ENCODE peak calls at places on chromosome 20, in five cellular contexts. O is foreskin fibroblast, X is Peyer's patch, R is transverse colon, B is AG10803. Q is an unnamed sample.

GRCh38 chr20:14879020-14879697 is 541.7 kb upstream of the FLRT3 start:
- DNase-seq in O (peak), R (no peak), B (peak), X (no peak), Q (no peak)

GRCh38 chr20:38001173-38001875 is 31.9 kb downstream of the TTI1 start:
- DNase-seq in O (peak), B (peak), R (no peak), X (no peak), Q (no peak)

GRCh38 chr20:34558320-34559202 is at the start of gene MAP1LC3A:
- DNase-seq in X (peak), B (peak), O (peak), R (peak), Q (peak)

GRCh38 chr20:4369798-4370124 is 351.9 kb upstream of the PRND start:
- DNase-seq in X (no peak), R (no peak), O (no peak), B (no peak), Q (no peak)

GRCh38 chr20:4663553-4663952 is 58.2 kb upstream of the PRND start:
- DNase-seq in X (no peak), B (no peak), O (no peak), R (no peak), Q (no peak)

GRCh38 chr20:58399926-58400325 is 10.9 kb downstream of the VAPB start:
- DNase-seq in X (no peak), O (no peak), B (no peak), R (no peak), Q (no peak)

GRCh38 chr20:21681219-21681931 is 24.1 kb upstream of the PAX1 start:
- DNase-seq in B (peak), O (no peak), R (no peak), X (no peak), Q (no peak)

GRCh38 chr20:20549699-20550098 is 162.7 kb downstream of the RALGAPA2 start:
- DNase-seq in B (peak), X (no peak), O (no peak), R (no peak), Q (no peak)

GRCh38 chr20:51532577-51533191 is 9.8 kb downstream of the NFATC2 start:
- DNase-seq in B (peak), O (peak), X (no peak), R (peak), Q (peak)

GRCh38 chr20:20137851-20138250 is 85.5 kb downstream of the CFAP61 start:
- DNase-seq in X (no peak), B (no peak), O (no peak), R (no peak), Q (no peak)

GRCh38 chr20:10430000-10430466 is 4.0 kb downstream of the MKKS start:
- DNase-seq in R (no peak), O (no peak), B (no peak), X (no peak), Q (no peak)

GRCh38 chr20:53087034-53087777 is 115.0 kb downstream of the TSHZ2 start:
- DNase-seq in B (peak), O (no peak), R (no peak), X (no peak), Q (no peak)

GRCh38 chr20:4130404-4131189 is 115.2 kb upstream of the RNF24 start:
- DNase-seq in R (no peak), B (peak), X (no peak), O (peak), Q (no peak)

GRCh38 chr20:35616465-35617396 is 1.1 kb downstream of the SPAG4 start:
- DNase-seq in O (peak), B (peak), X (peak), R (peak), Q (peak)

GRCh38 chr20:35618372-35619131 is 2.9 kb downstream of the SPAG4 start:
- DNase-seq in X (no peak), B (peak), O (no peak), R (no peak), Q (peak)

GRCh38 chr20:35618032-35618371 is 2.4 kb downstream of the SPAG4 start:
- DNase-seq in B (no peak), O (no peak), R (no peak), X (no peak), Q (no peak)

GRCh38 chr20:35617397-35618031 is 1.9 kb downstream of the SPAG4 start:
- DNase-seq in O (peak), R (peak), B (peak), X (peak), Q (peak)

DNA sequence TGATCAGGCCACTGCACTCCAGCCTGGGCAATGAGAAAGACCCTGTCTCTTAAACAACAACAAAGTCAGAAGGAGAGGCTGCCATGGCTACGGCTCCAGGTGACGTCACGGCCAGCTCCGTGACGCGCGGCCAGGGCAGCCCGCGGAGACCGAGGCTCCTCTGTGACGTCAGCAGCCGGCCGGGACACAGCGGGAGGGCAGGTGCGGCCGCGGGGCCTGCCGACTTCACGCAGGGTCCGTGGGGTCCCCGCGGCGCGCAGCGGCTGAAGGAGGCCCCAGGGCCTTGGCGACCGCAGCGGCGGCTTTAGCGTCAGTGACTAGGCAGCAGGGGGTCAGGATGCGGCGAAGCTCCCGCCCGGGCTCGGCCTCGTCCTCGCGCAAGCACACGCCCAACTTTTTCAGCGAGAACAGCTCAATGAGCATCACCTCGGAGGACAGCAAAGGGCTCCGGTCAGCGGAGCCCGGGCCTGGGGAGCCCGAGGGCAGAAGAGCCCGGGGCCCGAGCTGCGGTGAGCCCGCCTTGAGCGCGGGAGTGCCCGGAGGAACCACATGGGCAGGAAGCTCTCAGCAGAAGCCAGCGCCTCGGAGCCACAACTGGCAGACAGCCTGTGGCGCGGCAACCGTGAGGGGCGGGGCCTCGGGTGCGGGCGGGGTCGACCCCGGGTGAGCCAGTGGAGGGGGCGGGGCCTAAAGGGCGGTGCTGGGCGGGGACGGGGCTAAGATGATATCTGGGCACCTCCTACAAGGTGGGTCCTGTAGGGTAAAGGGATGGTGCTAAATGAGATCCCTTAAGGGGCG is at the start of gene SPAG4:
- DNase-seq in B (no peak), R (peak), O (peak), X (peak), Q (peak)
- TF ChIP-seq CTCF in B (no peak), R (no peak), O (no peak), X (no peak), Q (no peak)

GRCh38 chr20:62449951-62450815 is 22.8 kb upstream of the RBBP8NL start:
- DNase-seq in R (peak), X (no peak), O (no peak), B (no peak), Q (no peak)
- TF ChIP-seq CTCF in R (peak), X (peak), O (no peak), B (no peak), Q (no peak)

GRCh38 chr20:12660918-12661317 is 347.9 kb upstream of the SPTLC3 start:
- DNase-seq in X (no peak), O (no peak), R (no peak), B (no peak), Q (no peak)
- TF ChIP-seq CTCF in X (no peak), O (no peak), R (peak), B (no peak), Q (no peak)

GRCh38 chr20:45826381-45827019 is 612 bp downstream of the TNNC2 start:
- DNase-seq in R (no peak), O (peak), X (no peak), B (peak), Q (no peak)

GRCh38 chr20:45822863-45823262 is 4.2 kb downstream of the TNNC2 start:
- DNase-seq in B (peak), R (peak), X (no peak), O (no peak), Q (no peak)

GRCh38 chr20:45821942-45822341 is 5.2 kb downstream of the TNNC2 start:
- DNase-seq in O (no peak), X (no peak), B (no peak), R (peak), Q (no peak)

GRCh38 chr20:45827030-45827652 is at the start of gene TNNC2:
- DNase-seq in B (no peak), X (no peak), O (no peak), R (no peak), Q (no peak)

DNA sequence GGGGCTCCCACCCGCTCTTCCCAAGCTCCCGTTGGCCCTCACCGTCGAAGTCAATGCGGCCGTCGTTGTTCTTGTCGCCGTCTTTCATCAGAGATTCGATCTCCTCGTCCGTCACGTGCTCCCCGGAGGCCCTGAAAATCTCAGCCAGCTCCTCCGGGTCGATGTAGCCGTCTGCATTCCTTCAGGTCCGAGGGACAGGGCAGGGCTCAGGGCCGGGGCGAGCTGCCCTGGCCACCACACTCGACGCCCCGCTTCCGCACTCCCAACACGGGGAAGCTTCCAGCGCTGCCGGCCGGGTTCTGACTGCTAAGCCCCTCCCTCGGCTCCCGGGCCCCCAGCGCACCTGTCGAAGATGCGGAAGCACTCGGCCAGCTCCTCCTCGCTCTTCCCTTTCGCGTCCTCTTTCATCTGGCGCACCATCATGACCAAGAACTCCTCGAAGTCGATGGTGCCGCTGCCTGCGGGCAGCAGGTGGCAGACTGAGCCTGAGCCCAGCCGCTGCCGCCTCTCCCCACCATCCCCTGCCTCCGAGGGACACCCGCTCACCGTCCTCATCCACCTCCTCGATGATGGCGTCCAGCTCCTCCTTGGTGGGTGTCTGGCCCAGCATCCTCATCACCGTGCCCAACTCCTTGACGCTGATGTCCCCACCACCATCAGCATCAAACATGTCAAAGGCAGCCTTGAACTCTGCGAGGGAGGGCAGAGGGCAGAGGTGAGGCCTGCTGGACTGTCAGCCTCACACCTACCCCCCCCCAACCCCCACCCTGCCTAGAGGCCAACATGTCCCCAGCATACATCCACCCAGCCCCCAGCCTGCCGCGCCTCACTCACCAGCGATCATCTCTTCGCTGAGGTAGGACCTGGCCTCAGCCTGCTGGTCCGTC is 2.9 kb downstream of the TNNC2 start:
- DNase-seq in O (peak), R (peak), X (peak), B (peak), Q (peak)
- TF ChIP-seq CTCF in O (peak), R (peak), X (peak), B (peak), Q (peak)

GRCh38 chr20:2729791-2730190 is 37.2 kb downstream of the EBF4 start:
- DNase-seq in R (no peak), B (peak), O (no peak), X (no peak), Q (no peak)
- TF ChIP-seq CTCF in R (no peak), B (no peak), O (no peak), X (no peak), Q (no peak)

GRCh38 chr20:18030020-18030419 is 27.7 kb downstream of the OVOL2 start:
- DNase-seq in B (no peak), O (no peak), R (no peak), X (no peak), Q (no peak)

GRCh38 chr20:18031050-18031449 is 26.7 kb downstream of the OVOL2 start:
- DNase-seq in O (no peak), X (no peak), B (no peak), R (no peak), Q (no peak)

GRCh38 chr20:18031888-18032509 is 25.7 kb downstream of the OVOL2 start:
- DNase-seq in R (peak), X (no peak), O (no peak), B (no peak), Q (no peak)

GRCh38 chr20:18034039-18034438 is 23.7 kb downstream of the OVOL2 start:
- DNase-seq in X (no peak), B (no peak), R (no peak), O (no peak), Q (no peak)

DNA sequence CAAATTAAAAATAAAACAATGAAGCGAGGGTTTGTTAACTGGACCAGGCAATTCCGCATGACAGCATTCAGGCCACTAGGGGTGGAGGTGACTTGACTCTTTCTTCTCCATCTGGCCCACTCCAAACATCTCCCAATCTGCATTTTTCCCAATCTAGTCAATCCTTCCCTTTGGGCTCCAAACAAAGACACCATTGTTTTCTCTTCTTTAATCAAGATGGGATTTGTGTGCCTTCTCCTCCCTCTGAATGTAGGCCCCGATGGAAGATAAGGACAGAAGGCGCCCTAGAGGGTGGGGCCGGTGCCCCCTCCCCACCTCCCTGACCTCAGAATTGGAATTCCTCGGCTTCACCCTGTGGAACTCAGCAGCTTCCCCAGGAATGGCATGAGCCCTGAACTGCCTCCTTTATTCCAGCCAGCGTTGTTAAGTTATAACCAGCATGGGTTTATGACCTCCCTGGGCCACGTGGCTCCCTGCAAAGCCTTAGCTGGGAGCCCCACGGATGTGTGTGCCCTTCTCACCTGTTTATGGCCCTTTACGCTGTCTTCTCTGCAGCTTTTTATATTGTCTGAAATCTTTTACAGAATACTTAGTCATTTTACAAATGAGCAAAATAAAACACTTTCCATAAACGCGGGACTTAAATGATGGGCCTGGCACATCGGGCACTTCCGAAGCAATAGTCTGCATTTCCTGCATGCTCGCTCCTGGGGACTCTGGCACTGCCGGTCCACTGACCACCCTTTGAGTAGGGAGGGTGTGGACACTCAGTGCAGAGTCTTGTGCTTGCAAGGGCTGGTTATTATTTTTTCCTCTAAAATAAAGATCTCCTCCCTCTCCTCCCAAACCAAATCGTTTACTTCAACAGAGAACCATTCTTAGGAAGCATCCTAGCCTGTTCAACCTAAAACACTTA is 24.5 kb downstream of the OVOL2 start:
- DNase-seq in R (peak), O (no peak), X (no peak), B (no peak), Q (no peak)
- TF ChIP-seq CTCF in R (no peak), O (no peak), X (no peak), B (peak), Q (no peak)

DNA sequence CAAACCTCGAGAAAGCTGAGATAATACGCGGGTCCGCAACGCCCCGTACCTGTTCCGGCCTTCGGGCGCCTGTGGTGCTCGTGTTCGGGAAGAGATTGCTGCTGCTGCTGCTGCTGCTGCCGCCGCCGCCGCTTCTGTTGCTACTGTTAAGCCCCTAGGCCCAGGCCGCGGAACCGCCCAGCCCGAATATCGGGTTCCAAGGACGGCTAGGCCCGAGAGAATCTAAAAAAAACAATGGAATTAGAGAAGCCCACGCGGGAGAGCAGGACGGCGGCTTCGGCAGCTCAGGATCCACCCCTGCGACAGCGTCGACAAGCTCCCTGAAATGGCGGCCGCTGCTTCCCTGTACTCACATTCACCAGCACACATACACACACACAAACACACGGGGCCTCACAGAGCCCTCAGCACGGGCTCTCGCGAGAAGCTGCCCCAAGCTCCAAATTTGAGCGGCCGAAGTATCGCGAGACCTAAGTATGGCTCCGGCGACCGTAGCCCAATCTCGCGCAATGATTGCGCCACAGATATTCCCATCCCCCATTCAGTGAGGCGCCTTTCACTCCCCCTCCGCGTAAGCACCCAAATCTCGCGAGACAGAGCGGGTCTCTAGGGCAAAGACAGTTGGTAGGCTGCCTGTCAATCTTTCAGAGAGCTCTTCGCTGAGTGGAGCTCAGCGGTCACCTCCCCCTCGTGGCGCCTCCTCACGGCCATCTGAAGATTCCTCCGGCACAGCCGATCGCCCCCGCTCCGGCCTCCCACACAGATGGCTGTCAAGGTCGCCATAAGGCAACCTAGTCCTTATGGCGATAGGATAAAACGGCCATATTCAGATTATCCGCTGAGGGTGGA is at the start of gene RBM39:
- DNase-seq in R (peak), X (peak), B (peak), O (peak), Q (peak)
- TF ChIP-seq CTCF in R (peak), X (peak), B (peak), O (peak), Q (peak)

DNA sequence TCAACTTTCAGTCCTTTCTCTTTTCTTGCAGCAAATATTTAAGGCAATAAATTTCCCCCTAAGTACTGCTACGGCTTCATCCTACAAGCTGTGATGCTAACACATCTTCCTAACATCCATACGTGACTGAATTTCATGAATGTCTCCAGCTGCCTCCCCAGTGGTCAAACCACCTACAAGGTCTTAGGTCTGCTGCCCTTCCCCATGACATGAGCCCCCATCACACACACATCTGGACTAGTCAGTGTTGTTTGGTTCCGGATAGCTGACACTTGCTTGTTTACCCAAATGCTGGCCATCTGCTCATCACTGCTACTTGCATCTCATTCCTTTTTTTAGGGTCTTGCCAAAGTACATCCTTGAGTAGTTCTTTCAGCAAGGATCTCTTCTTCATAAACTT is 14.6 kb downstream of the RRBP1 start:
- DNase-seq in X (no peak), O (no peak), R (no peak), B (no peak), Q (no peak)
- TF ChIP-seq CTCF in X (no peak), O (no peak), R (no peak), B (no peak), Q (no peak)

DNA sequence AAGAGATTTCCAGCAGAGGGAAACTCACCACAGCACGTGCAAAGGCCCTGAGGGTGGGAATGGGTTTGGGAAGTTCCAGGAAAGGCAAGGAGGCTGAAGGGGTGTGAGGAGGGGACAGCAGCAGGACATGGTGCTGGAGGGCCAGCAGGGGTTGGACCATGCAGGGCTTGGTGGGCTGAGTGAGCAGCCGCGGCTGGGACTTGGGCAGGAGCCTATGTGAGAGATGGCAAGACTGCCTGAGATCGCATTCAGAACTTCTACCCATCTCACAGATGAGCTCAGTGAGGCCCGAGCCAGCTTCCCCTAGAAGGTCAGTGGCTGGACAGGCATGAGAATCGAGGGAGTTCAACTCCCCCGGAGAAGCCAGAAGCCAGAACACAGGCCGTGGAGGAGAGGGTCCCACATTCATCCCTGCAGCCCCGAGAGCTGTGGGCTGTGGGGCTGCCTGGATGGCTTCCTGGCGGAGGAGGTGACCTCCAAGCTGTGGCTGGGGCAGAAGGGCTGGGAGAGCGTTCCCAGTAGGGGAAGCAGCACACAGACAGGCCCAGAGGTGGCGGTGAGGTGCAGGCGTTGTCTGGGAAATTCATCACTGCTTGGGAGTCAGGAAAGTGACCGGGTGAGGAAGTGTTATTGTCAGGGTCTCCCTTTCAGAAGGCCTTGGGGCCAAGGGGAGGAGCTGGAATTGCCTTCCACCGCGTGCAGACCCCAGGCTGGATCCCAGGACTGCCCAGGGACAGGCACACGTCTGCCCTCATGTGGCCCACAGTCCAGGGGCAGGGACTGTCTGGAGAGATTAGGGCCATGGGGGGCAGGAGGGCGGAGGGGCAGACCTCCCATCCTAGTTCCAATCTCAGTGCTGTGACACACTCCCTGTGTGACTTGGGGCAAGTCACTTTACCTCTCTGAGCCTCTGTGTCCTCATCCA is 103.8 kb downstream of the CEBPB start:
- DNase-seq in X (no peak), O (no peak), B (no peak), R (no peak), Q (no peak)
- TF ChIP-seq CTCF in X (no peak), O (no peak), B (no peak), R (no peak), Q (no peak)

Q was measured in heart left ventricle.